ENCODE peak calls at places on chromosomes 16 and 17, in ten cellular contexts. V, X, I, Z, O, U, W, C, P and R are unnamed samples.

GRCh38 chr16:68553186-68553585 is 14.1 kb downstream of the ZFP90 start:
- DNase-seq in W (no peak), Z (no peak), I (no peak), U (no peak), V (no peak), P (no peak), C (no peak), X (no peak), O (no peak), R (no peak)

GRCh38 chr17:16923097-16923903 is 48.6 kb downstream of the TNFRSF13B start:
- DNase-seq in V (no peak), Z (no peak), P (peak; percentile 6), I (no peak), U (no peak), C (no peak), O (no peak), X (peak; percentile 25), W (peak; percentile 89), R (no peak)

GRCh38 chr16:83272201-83272600 is 535.6 kb upstream of the HSBP1 start:
- DNase-seq in P (no peak), U (no peak), V (no peak), C (no peak), W (no peak), O (no peak), X (no peak), Z (no peak), I (no peak), R (no peak)

GRCh38 chr16:86740817-86741799 is 162.8 kb downstream of the FOXL1 start:
- DNase-seq in V (no peak), C (peak; percentile 77), I (no peak), W (no peak), Z (no peak), U (peak; percentile 37), P (no peak), X (no peak), O (no peak), R (no peak)

GRCh38 chr16:70331588-70332358 is 14.9 kb upstream of the DDX19A start:
- DNase-seq in X (no peak), I (no peak), O (peak; percentile 17), U (no peak), W (no peak), Z (no peak), P (peak; percentile 38), V (no peak), C (peak; percentile 12), R (no peak)

GRCh38 chr17:32759476-32759875 is 117.4 kb downstream of the MYO1D start:
- DNase-seq in I (no peak), O (no peak), C (no peak), V (no peak), X (no peak), Z (no peak), W (no peak), P (no peak), U (no peak), R (no peak)

GRCh38 chr16:21656795-21657768 is 4.7 kb upstream of the IGSF6 start:
- DNase-seq in I (peak; percentile 27), W (no peak), X (no peak), C (peak; percentile 71), P (no peak), U (peak; percentile 47), V (peak; percentile 55), Z (no peak), O (peak; percentile 64), R (peak; percentile 9)

GRCh38 chr17:57289613-57290012 is 33.3 kb downstream of the MSI2 start:
- DNase-seq in U (no peak), P (no peak), V (no peak), O (no peak), X (no peak), Z (no peak), I (no peak), C (no peak), W (no peak), R (no peak)

GRCh38 chr16:55225972-55226542 is 97.9 kb upstream of the IRX6 start:
- DNase-seq in C (no peak), V (no peak), O (no peak), X (no peak), Z (no peak), P (no peak), U (no peak), W (no peak), I (no peak), R (no peak)

GRCh38 chr16:66154801-66155200 is 211.7 kb upstream of the CDH5 start:
- DNase-seq in X (no peak), O (no peak), C (peak; percentile 74), I (no peak), V (no peak), Z (no peak), P (no peak), U (no peak), W (no peak), R (no peak)

GRCh38 chr17:63434951-63435571 is 11.0 kb downstream of the CYB561 start:
- DNase-seq in W (peak; percentile 94), C (peak; percentile 54), V (no peak), O (no peak), Z (peak; percentile 44), P (peak; percentile 43), I (peak; percentile 33), U (no peak), X (peak; percentile 96), R (no peak)

GRCh38 chr17:28372945-28373274 is 1.4 kb downstream of the SARM1 start:
- DNase-seq in V (no peak), Z (no peak), P (no peak), W (no peak), I (no peak), O (no peak), U (no peak), C (no peak), X (no peak), R (no peak)

GRCh38 chr16:55508941-55509920 is at the start of gene LPCAT2:
- DNase-seq in V (peak; percentile 76), Z (no peak), W (peak; percentile 90), P (peak; percentile 95), C (peak; percentile 92), U (peak; percentile 56), I (no peak), X (peak; percentile 91), O (no peak), R (no peak)

GRCh38 chr17:45318561-45319230 is 1.9 kb upstream of the MAP3K14 start:
- DNase-seq in X (peak; percentile 56), I (no peak), O (no peak), P (no peak), U (no peak), C (no peak), W (no peak), Z (no peak), V (no peak), R (no peak)

GRCh38 chr17:63293310-63293709 is 152.8 kb downstream of the CYB561 start:
- DNase-seq in Z (no peak), X (no peak), V (no peak), U (no peak), O (no peak), C (peak; percentile 73), W (no peak), I (no peak), P (no peak), R (no peak)

GRCh38 chr17:8393470-8394231 is 4.0 kb downstream of the RNF222 start:
- DNase-seq in U (no peak), V (no peak), C (no peak), W (no peak), I (peak; percentile 22), O (peak; percentile 59), P (no peak), X (no peak), Z (no peak), R (no peak)

GRCh38 chr16:13168091-13168572 is 266.7 kb downstream of the SHISA9 start:
- DNase-seq in U (no peak), I (no peak), X (no peak), C (no peak), W (no peak), O (no peak), V (no peak), P (peak; percentile 19), Z (no peak), R (no peak)

GRCh38 chr17:45646288-45646988 is 137.7 kb upstream of the CRHR1 start:
- DNase-seq in I (no peak), U (no peak), Z (no peak), X (no peak), V (no peak), W (no peak), P (no peak), O (no peak), C (no peak), R (no peak)

GRCh38 chr17:65627892-65628622 is 66.6 kb upstream of the AXIN2 start:
- DNase-seq in O (no peak), X (peak; percentile 67), W (no peak), U (peak; percentile 65), P (no peak), I (no peak), V (no peak), Z (no peak), C (peak; percentile 6), R (no peak)

GRCh38 chr16:35102780-35103403 is 1643.5 kb downstream of the TP53TG3F start:
- DNase-seq in W (no peak), U (no peak), Z (no peak), I (no peak), C (no peak), V (no peak), P (no peak), O (no peak), X (no peak), R (no peak)

GRCh38 chr16:86334062-86334461 is 176.3 kb upstream of the FOXF1 start:
- DNase-seq in W (no peak), I (no peak), V (no peak), O (no peak), Z (no peak), P (no peak), X (no peak), U (no peak), C (no peak), R (no peak)

GRCh38 chr16:68972720-68973119 is 129.4 kb downstream of the TANGO6 start:
- DNase-seq in V (no peak), X (no peak), O (no peak), Z (no peak), I (no peak), C (peak; percentile 79), P (peak; percentile 58), U (no peak), W (no peak), R (no peak)

GRCh38 chr16:4239020-4239419 is 2.9 kb downstream of the SRL start:
- DNase-seq in P (no peak), X (no peak), O (no peak), I (no peak), W (no peak), V (no peak), Z (no peak), U (no peak), C (no peak), R (no peak)

GRCh38 chr17:21034350-21035235 is 8.2 kb downstream of the USP22 start:
- DNase-seq in C (peak; percentile 36), U (no peak), P (no peak), I (no peak), W (no peak), Z (no peak), O (peak; percentile 61), X (no peak), V (no peak), R (no peak)

GRCh38 chr17:41002814-41003213 is 3.1 kb upstream of the KRTAP3-2 start:
- DNase-seq in Z (no peak), O (no peak), I (no peak), U (no peak), C (no peak), X (no peak), W (no peak), P (no peak), V (no peak), R (no peak)

GRCh38 chr17:58337126-58337599 is 8.6 kb upstream of the TSPOAP1 start:
- DNase-seq in U (no peak), X (no peak), V (no peak), W (no peak), Z (no peak), C (no peak), O (peak; percentile 35), I (no peak), P (no peak), R (peak; percentile 11)

GRCh38 chr17:77634710-77635109 is 323.8 kb upstream of the TNRC6C start:
- DNase-seq in O (no peak), V (no peak), U (no peak), I (no peak), X (no peak), P (no peak), W (no peak), Z (no peak), C (no peak), R (no peak)

GRCh38 chr16:69260019-69260418 is 51.1 kb upstream of the VPS4A start:
- DNase-seq in W (no peak), X (no peak), O (no peak), C (no peak), Z (no peak), U (no peak), I (no peak), V (no peak), P (peak; percentile 23), R (no peak)